ENCODE peak calls at places on chromosomes 2 and 18, in five cellular contexts. O, Q, S, U and L are unnamed samples.
A peak's percentile ranks its signal among the peaks of the same experiment; 100 is the strongest.

GRCh38 chr18:6835345-6835744 is 105.8 kb downstream of the ARHGAP28 start:
- DNase-seq in O (no peak), Q (no peak), S (no peak), U (no peak), L (no peak)

GRCh38 chr18:5424903-5425302 is 118.9 kb downstream of the EPB41L3 start:
- DNase-seq in O (no peak), Q (no peak), S (no peak), U (no peak), L (no peak)

GRCh38 chr2:233867993-233868532 is at the start of gene MSL3B:
- DNase-seq in O (peak; percentile 70), Q (peak; percentile 76), S (peak; percentile 46), U (no peak), L (no peak)

GRCh38 chr18:44601447-44601846 is 79.2 kb upstream of the SETBP1 start:
- DNase-seq in O (no peak), Q (no peak), S (no peak), U (no peak), L (no peak)

GRCh38 chr2:16137080-16137755 is 196.9 kb downstream of the MYCN start:
- DNase-seq in O (peak; percentile 35), Q (no peak), S (no peak), U (no peak), L (no peak)

GRCh38 chr2:211329882-211330281 is 773.5 kb downstream of the CPS1 start:
- DNase-seq in O (no peak), Q (no peak), S (no peak), U (no peak), L (no peak)

GRCh38 chr18:62030091-62030985 is 137.5 kb upstream of the RNF152 start:
- DNase-seq in O (no peak), Q (no peak), S (no peak), U (no peak), L (no peak)

GRCh38 chr18:70288171-70288850 is 534 bp upstream of the SOCS6 start:
- DNase-seq in O (peak; percentile 68), Q (no peak), S (no peak), U (no peak), L (no peak)

GRCh38 chr2:214103199-214104001 is 307.5 kb upstream of the VWC2L start:
- DNase-seq in O (no peak), Q (no peak), S (no peak), U (no peak), L (no peak)

GRCh38 chr2:128619471-128620325 is 301.0 kb upstream of the HS6ST1 start:
- DNase-seq in O (no peak), Q (no peak), S (no peak), U (no peak), L (no peak)

GRCh38 chr2:231968820-231969219 is 7.3 kb downstream of the DIS3L2 start:
- DNase-seq in O (no peak), Q (no peak), S (no peak), U (no peak), L (no peak)

GRCh38 chr18:55982992-55983391 is 395.0 kb upstream of the TCF4 start:
- DNase-seq in O (no peak), Q (peak; percentile 15), S (no peak), U (no peak), L (peak; percentile 23)

GRCh38 chr2:241775223-241776177 is 1.1 kb upstream of the GAL3ST2 start:
- DNase-seq in O (peak; percentile 43), Q (no peak), S (no peak), U (no peak), L (no peak)

GRCh38 chr2:181152221-181152620 is 171.8 kb downstream of the UBE2E3 start:
- DNase-seq in O (no peak), Q (no peak), S (no peak), U (no peak), L (no peak)

GRCh38 chr2:156331572-156332451 is 709 bp downstream of the NR4A2 start:
- DNase-seq in O (no peak), Q (peak; percentile 71), S (no peak), U (no peak), L (no peak)

GRCh38 chr2:120855855-120856405 is 120.3 kb downstream of the GLI2 start:
- DNase-seq in O (no peak), Q (no peak), S (no peak), U (no peak), L (no peak)

GRCh38 chr18:41532344-41533086 is 422.5 kb upstream of the PIK3C3 start:
- DNase-seq in O (no peak), Q (no peak), S (no peak), U (no peak), L (no peak)

GRCh38 chr2:234911271-234911670 is 40.5 kb upstream of the SH3BP4 start:
- DNase-seq in O (no peak), Q (no peak), S (no peak), U (no peak), L (no peak)

GRCh38 chr2:239555566-239555895 is 154.7 kb upstream of the HDAC4 start:
- DNase-seq in O (no peak), Q (no peak), S (no peak), U (no peak), L (no peak)

GRCh38 chr2:1088192-1088860 is 137.7 kb downstream of the SNTG2 start:
- DNase-seq in O (no peak), Q (no peak), S (no peak), U (no peak), L (no peak)

GRCh38 chr2:152716805-152717241 is 438 bp downstream of the PRPF40A start:
- DNase-seq in O (peak; percentile 51), Q (peak; percentile 25), S (no peak), U (no peak), L (peak; percentile 22)

GRCh38 chr2:133802366-133802765 is 234.1 kb upstream of the NCKAP5 start:
- DNase-seq in O (no peak), Q (no peak), S (no peak), U (no peak), L (no peak)

GRCh38 chr2:100222844-100223243 is 80.5 kb upstream of the AFF3 start:
- DNase-seq in O (no peak), Q (no peak), S (no peak), U (no peak), L (no peak)
- TF ChIP-seq ZNF274 in O (no peak), Q (no peak), S (no peak), U (no peak), L (no peak)

GRCh38 chr2:38605298-38605830 is 2.6 kb upstream of the HNRNPLL start:
- DNase-seq in O (no peak), Q (no peak), S (no peak), U (no peak), L (no peak)

GRCh38 chr2:38615237-38615636 is 12.5 kb upstream of the HNRNPLL start:
- DNase-seq in O (no peak), Q (peak; percentile 40), S (no peak), U (no peak), L (no peak)

GRCh38 chr2:38613126-38613848 is 10.6 kb upstream of the HNRNPLL start:
- DNase-seq in O (no peak), Q (no peak), S (no peak), U (no peak), L (no peak)

GRCh38 chr2:38613849-38614213 is 11.1 kb upstream of the HNRNPLL start:
- DNase-seq in O (no peak), Q (no peak), S (no peak), U (no peak), L (no peak)

GRCh38 chr2:38610851-38611801 is 8.4 kb upstream of the HNRNPLL start:
- DNase-seq in O (no peak), Q (no peak), S (no peak), U (peak; percentile 52), L (no peak)
- TF ChIP-seq ZNF274 in O (no peak), Q (no peak), S (no peak), U (no peak), L (no peak)

DNA sequence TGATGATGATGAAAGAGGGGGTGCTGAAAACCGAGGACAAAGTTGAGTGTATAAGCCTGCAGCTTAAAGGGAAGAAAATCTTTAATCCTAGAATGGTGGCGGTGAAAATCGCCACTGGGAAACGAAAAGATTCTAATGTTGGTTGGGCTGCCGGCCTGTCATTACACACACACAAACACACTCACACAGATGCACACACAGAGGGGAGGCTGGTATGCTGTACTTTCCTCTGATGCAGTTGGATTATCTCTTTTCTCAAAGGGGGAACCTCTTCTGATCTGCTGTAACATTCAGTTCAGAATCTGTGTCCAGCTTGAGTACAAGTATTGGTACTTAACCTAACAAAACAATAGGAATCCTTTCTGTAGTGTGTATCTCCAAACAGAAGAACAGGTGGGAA is 39.0 kb downstream of the ANXA4 start:
- DNase-seq in O (peak; percentile 19), Q (no peak), S (no peak), U (no peak), L (no peak)
- TF ChIP-seq ZNF274 in O (no peak), Q (no peak), S (no peak), U (no peak), L (no peak)

GRCh38 chr2:197888322-197888721 is 83.9 kb downstream of the PLCL1 start:
- DNase-seq in O (no peak), Q (no peak), S (no peak), U (no peak), L (no peak)

GRCh38 chr2:197885587-197885986 is 81.2 kb downstream of the PLCL1 start:
- DNase-seq in O (no peak), Q (no peak), S (no peak), U (no peak), L (no peak)

GRCh38 chr2:197890160-197890559 is 85.8 kb downstream of the PLCL1 start:
- DNase-seq in O (no peak), Q (no peak), S (no peak), U (no peak), L (no peak)

GRCh38 chr2:197891897-197892442 is 87.6 kb downstream of the PLCL1 start:
- DNase-seq in O (no peak), Q (no peak), S (no peak), U (no peak), L (no peak)

GRCh38 chr2:197889041-197889440 is 84.6 kb downstream of the PLCL1 start:
- DNase-seq in O (no peak), Q (peak; percentile 21), S (no peak), U (peak; percentile 77), L (peak; percentile 42)
- TF ChIP-seq ZNF274 in O (no peak), Q (no peak), S (no peak), U (no peak), L (no peak)

GRCh38 chr2:126732682-126733245 is 76.8 kb downstream of the GYPC start:
- DNase-seq in O (no peak), Q (no peak), S (no peak), U (no peak), L (no peak)

GRCh38 chr2:126731353-126731752 is 75.4 kb downstream of the GYPC start:
- DNase-seq in O (no peak), Q (no peak), S (no peak), U (no peak), L (no peak)

GRCh38 chr2:126739093-126739492 is 83.1 kb downstream of the GYPC start:
- DNase-seq in O (no peak), Q (no peak), S (no peak), U (no peak), L (no peak)

GRCh38 chr2:126733795-126734194 is 77.8 kb downstream of the GYPC start:
- DNase-seq in O (no peak), Q (no peak), S (no peak), U (no peak), L (no peak)

GRCh38 chr2:126736133-126736874 is 80.3 kb downstream of the GYPC start:
- DNase-seq in O (no peak), Q (no peak), S (no peak), U (no peak), L (no peak)
- TF ChIP-seq ZNF274 in O (no peak), Q (no peak), S (no peak), U (no peak), L (no peak)